ENCODE peak calls at places on chromosomes 4 and X, in eight cellular contexts. One of them, this sample, is unnamed.
A peak's percentile ranks its signal among the peaks of the same experiment; 100 is the strongest.

GRCh38 chrX:74218895-74219294 is 85.1 kb upstream of the ZCCHC13 start:
- DNase-seq in GM12864: no peak
- DNase-seq in A549: no peak
- DNase-seq in SK-N-SH: no peak
- DNase-seq in thoracic aorta: no peak
- DNase-seq in PC-3: no peak
- DNase-seq in fibroblast of the aortic adventitia: no peak
- DNase-seq in pancreas: no peak
- DNase-seq in this sample: no peak

GRCh38 chr4:168722391-168722790 is 225.5 kb downstream of the PALLD start:
- DNase-seq in PC-3: no peak
- DNase-seq in pancreas: no peak
- DNase-seq in SK-N-SH: no peak
- DNase-seq in A549: no peak
- DNase-seq in GM12864: no peak
- DNase-seq in thoracic aorta: no peak
- DNase-seq in fibroblast of the aortic adventitia: no peak
- DNase-seq in this sample: peak; percentile 45

GRCh38 chr4:67580577-67580976 is 22.1 kb downstream of the STAP1 start:
- DNase-seq in thoracic aorta: no peak
- DNase-seq in PC-3: no peak
- DNase-seq in GM12864: no peak
- DNase-seq in fibroblast of the aortic adventitia: no peak
- DNase-seq in A549: no peak
- DNase-seq in pancreas: no peak
- DNase-seq in SK-N-SH: no peak
- DNase-seq in this sample: no peak

GRCh38 chr4:58111818-58112217 is 1001.6 kb upstream of the IGFBP7 start:
- DNase-seq in fibroblast of the aortic adventitia: no peak
- DNase-seq in pancreas: no peak
- DNase-seq in SK-N-SH: no peak
- DNase-seq in PC-3: no peak
- DNase-seq in GM12864: no peak
- DNase-seq in A549: no peak
- DNase-seq in thoracic aorta: no peak
- DNase-seq in this sample: no peak

GRCh38 chr4:7964890-7965662 is 25.4 kb upstream of the AFAP1 start:
- DNase-seq in A549: no peak
- DNase-seq in GM12864: no peak
- DNase-seq in thoracic aorta: no peak
- DNase-seq in PC-3: peak; percentile 44
- DNase-seq in fibroblast of the aortic adventitia: peak; percentile 53
- DNase-seq in SK-N-SH: no peak
- DNase-seq in pancreas: no peak
- DNase-seq in this sample: peak; percentile 58

GRCh38 chr4:116215622-116216021 is 869.8 kb downstream of the TRAM1L1 start:
- DNase-seq in A549: no peak
- DNase-seq in thoracic aorta: no peak
- DNase-seq in fibroblast of the aortic adventitia: no peak
- DNase-seq in pancreas: no peak
- DNase-seq in SK-N-SH: no peak
- DNase-seq in GM12864: no peak
- DNase-seq in PC-3: no peak
- DNase-seq in this sample: no peak

GRCh38 chr4:38856524-38857337 is at the start of gene TLR6:
- DNase-seq in SK-N-SH: peak; percentile 51
- DNase-seq in pancreas: no peak
- DNase-seq in GM12864: peak; percentile 80
- DNase-seq in fibroblast of the aortic adventitia: peak; percentile 64
- DNase-seq in PC-3: peak; percentile 87
- DNase-seq in A549: no peak
- DNase-seq in thoracic aorta: no peak
- DNase-seq in this sample: peak; percentile 81

GRCh38 chrX:20829665-20830481 is 544.3 kb upstream of the CNKSR2 start:
- DNase-seq in pancreas: no peak
- DNase-seq in SK-N-SH: no peak
- DNase-seq in PC-3: peak; percentile 88
- DNase-seq in GM12864: no peak
- DNase-seq in fibroblast of the aortic adventitia: peak; percentile 34
- DNase-seq in A549: peak; percentile 46
- DNase-seq in thoracic aorta: no peak
- DNase-seq in this sample: peak; percentile 27

GRCh38 chr4:87073187-87073569 is 138.4 kb downstream of the AFF1 start:
- DNase-seq in A549: no peak
- DNase-seq in thoracic aorta: no peak
- DNase-seq in PC-3: no peak
- DNase-seq in fibroblast of the aortic adventitia: no peak
- DNase-seq in pancreas: no peak
- DNase-seq in GM12864: no peak
- DNase-seq in SK-N-SH: no peak
- DNase-seq in this sample: no peak

GRCh38 chr4:85776091-85776490 is 301.1 kb downstream of the ARHGAP24 start:
- DNase-seq in pancreas: no peak
- DNase-seq in GM12864: no peak
- DNase-seq in thoracic aorta: no peak
- DNase-seq in fibroblast of the aortic adventitia: no peak
- DNase-seq in A549: no peak
- DNase-seq in SK-N-SH: no peak
- DNase-seq in PC-3: peak; percentile 35
- DNase-seq in this sample: peak; percentile 76

GRCh38 chr4:173014113-173014558 is 154.5 kb upstream of the GALNT7 start:
- DNase-seq in fibroblast of the aortic adventitia: peak; percentile 65
- DNase-seq in PC-3: peak; percentile 57
- DNase-seq in thoracic aorta: no peak
- DNase-seq in GM12864: no peak
- DNase-seq in pancreas: no peak
- DNase-seq in SK-N-SH: peak; percentile 35
- DNase-seq in A549: peak; percentile 50
- DNase-seq in this sample: peak; percentile 82

GRCh38 chrX:3403748-3404147 is 57.3 kb upstream of the MXRA5 start:
- DNase-seq in thoracic aorta: no peak
- DNase-seq in A549: no peak
- DNase-seq in PC-3: no peak
- DNase-seq in fibroblast of the aortic adventitia: no peak
- DNase-seq in pancreas: no peak
- DNase-seq in SK-N-SH: no peak
- DNase-seq in GM12864: no peak
- DNase-seq in this sample: peak; percentile 1

GRCh38 chr4:91280551-91281290 is 1023.0 kb upstream of the GRID2 start:
- DNase-seq in thoracic aorta: no peak
- DNase-seq in pancreas: no peak
- DNase-seq in A549: no peak
- DNase-seq in PC-3: no peak
- DNase-seq in SK-N-SH: no peak
- DNase-seq in GM12864: no peak
- DNase-seq in fibroblast of the aortic adventitia: no peak
- DNase-seq in this sample: no peak

GRCh38 chr4:171203425-171203824 is 609.8 kb upstream of the GALNTL6 start:
- DNase-seq in GM12864: no peak
- DNase-seq in thoracic aorta: no peak
- DNase-seq in SK-N-SH: no peak
- DNase-seq in pancreas: no peak
- DNase-seq in A549: no peak
- DNase-seq in fibroblast of the aortic adventitia: no peak
- DNase-seq in PC-3: peak; percentile 47
- DNase-seq in this sample: peak; percentile 10

GRCh38 chr4:147768113-147768512 is 36.2 kb downstream of the ARHGAP10 start:
- DNase-seq in fibroblast of the aortic adventitia: peak; percentile 77
- DNase-seq in GM12864: no peak
- DNase-seq in pancreas: no peak
- DNase-seq in A549: peak; percentile 29
- DNase-seq in PC-3: peak; percentile 66
- DNase-seq in thoracic aorta: no peak
- DNase-seq in SK-N-SH: no peak
- DNase-seq in this sample: peak; percentile 94

GRCh38 chrX:154457491-154458115 is 478 bp upstream of the PLXNA3 start:
- DNase-seq in PC-3: peak; percentile 56
- DNase-seq in thoracic aorta: no peak
- DNase-seq in SK-N-SH: peak; percentile 78
- DNase-seq in pancreas: peak; percentile 82
- DNase-seq in fibroblast of the aortic adventitia: no peak
- DNase-seq in GM12864: no peak
- DNase-seq in A549: no peak
- DNase-seq in this sample: no peak

GRCh38 chr4:91684955-91685354 is 618.8 kb upstream of the GRID2 start:
- DNase-seq in SK-N-SH: no peak
- DNase-seq in thoracic aorta: no peak
- DNase-seq in GM12864: no peak
- DNase-seq in pancreas: no peak
- DNase-seq in A549: no peak
- DNase-seq in PC-3: no peak
- DNase-seq in fibroblast of the aortic adventitia: no peak
- DNase-seq in this sample: no peak

GRCh38 chrX:44183329-44183728 is 160.1 kb downstream of the EFHC2 start:
- DNase-seq in GM12864: no peak
- DNase-seq in A549: no peak
- DNase-seq in SK-N-SH: no peak
- DNase-seq in PC-3: peak; percentile 48
- DNase-seq in fibroblast of the aortic adventitia: no peak
- DNase-seq in thoracic aorta: no peak
- DNase-seq in pancreas: no peak
- DNase-seq in this sample: no peak
- TF ChIP-seq CTCF in GM12864: no peak
- TF ChIP-seq CTCF in A549: no peak
- TF ChIP-seq CTCF in SK-N-SH: no peak
- TF ChIP-seq CTCF in PC-3: peak; percentile 53
- TF ChIP-seq CTCF in fibroblast of the aortic adventitia: no peak
- TF ChIP-seq CTCF in thoracic aorta: no peak
- TF ChIP-seq CTCF in pancreas: no peak
- TF ChIP-seq CTCF in this sample: no peak

GRCh38 chrX:140503230-140503585 is 1.7 kb downstream of the SOX3 start:
- DNase-seq in pancreas: no peak
- DNase-seq in GM12864: no peak
- DNase-seq in PC-3: no peak
- DNase-seq in A549: no peak
- DNase-seq in thoracic aorta: no peak
- DNase-seq in fibroblast of the aortic adventitia: no peak
- DNase-seq in SK-N-SH: peak; percentile 10
- DNase-seq in this sample: no peak
- H3K4me3 ChIP-seq in pancreas: no peak overlapping the region
- H3K4me3 ChIP-seq in GM12864: no peak overlapping the region
- H3K4me3 ChIP-seq in PC-3: no peak overlapping the region
- H3K4me3 ChIP-seq in A549: peak overlapping the region; percentile 37
- H3K4me3 ChIP-seq in thoracic aorta: peak overlapping the region; percentile 62
- H3K4me3 ChIP-seq in fibroblast of the aortic adventitia: no peak overlapping the region
- H3K4me3 ChIP-seq in SK-N-SH: no peak overlapping the region
- H3K4me3 ChIP-seq in this sample: no peak overlapping the region

GRCh38 chrX:10329984-10330383 is 173.2 kb downstream of the CLCN4 start:
- DNase-seq in thoracic aorta: no peak
- DNase-seq in PC-3: no peak
- DNase-seq in GM12864: no peak
- DNase-seq in SK-N-SH: no peak
- DNase-seq in pancreas: peak; percentile 30
- DNase-seq in A549: no peak
- DNase-seq in fibroblast of the aortic adventitia: no peak
- DNase-seq in this sample: no peak

GRCh38 chrX:10326578-10326977 is 169.8 kb downstream of the CLCN4 start:
- DNase-seq in A549: peak; percentile 13
- DNase-seq in thoracic aorta: no peak
- DNase-seq in fibroblast of the aortic adventitia: peak; percentile 39
- DNase-seq in GM12864: no peak
- DNase-seq in SK-N-SH: peak; percentile 30
- DNase-seq in PC-3: peak; percentile 52
- DNase-seq in pancreas: no peak
- DNase-seq in this sample: peak; percentile 71

GRCh38 chrX:10327651-10328050 is 170.9 kb downstream of the CLCN4 start:
- DNase-seq in fibroblast of the aortic adventitia: no peak
- DNase-seq in SK-N-SH: no peak
- DNase-seq in thoracic aorta: no peak
- DNase-seq in A549: peak; percentile 24
- DNase-seq in PC-3: peak; percentile 48
- DNase-seq in pancreas: no peak
- DNase-seq in GM12864: no peak
- DNase-seq in this sample: no peak

DNA sequence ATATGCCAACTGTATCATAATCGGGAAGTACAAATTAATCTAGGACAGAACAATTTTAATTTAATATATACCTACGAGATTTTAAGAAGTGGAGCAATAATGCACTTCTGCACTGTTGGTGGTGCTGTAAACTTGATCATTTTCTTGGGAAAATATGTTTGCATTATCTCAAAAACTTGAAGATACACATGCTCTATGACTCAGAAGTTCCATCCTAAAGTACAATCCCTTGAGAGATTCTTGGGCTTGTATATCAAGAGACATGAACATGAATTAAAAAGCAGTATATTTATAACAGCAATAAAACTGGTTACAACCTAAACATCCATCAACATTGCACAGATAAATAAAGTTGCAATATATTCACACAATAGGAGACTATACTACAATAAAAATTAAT is 168.8 kb downstream of the CLCN4 start:
- DNase-seq in thoracic aorta: no peak
- DNase-seq in PC-3: no peak
- DNase-seq in pancreas: no peak
- DNase-seq in A549: no peak
- DNase-seq in fibroblast of the aortic adventitia: peak; percentile 59
- DNase-seq in GM12864: no peak
- DNase-seq in SK-N-SH: no peak
- DNase-seq in this sample: peak; percentile 77
- TF ChIP-seq CTCF in thoracic aorta: no peak
- TF ChIP-seq CTCF in PC-3: no peak
- TF ChIP-seq CTCF in pancreas: no peak
- TF ChIP-seq CTCF in A549: no peak
- TF ChIP-seq CTCF in fibroblast of the aortic adventitia: no peak
- TF ChIP-seq CTCF in GM12864: no peak
- TF ChIP-seq CTCF in SK-N-SH: no peak
- TF ChIP-seq CTCF in this sample: no peak

GRCh38 chr4:6221296-6221850 is 21.0 kb upstream of the JAKMIP1 start:
- DNase-seq in pancreas: no peak
- DNase-seq in SK-N-SH: no peak
- DNase-seq in A549: no peak
- DNase-seq in fibroblast of the aortic adventitia: no peak
- DNase-seq in GM12864: no peak
- DNase-seq in thoracic aorta: no peak
- DNase-seq in PC-3: no peak
- DNase-seq in this sample: no peak
- H3K4me3 ChIP-seq in pancreas: no peak overlapping the region
- H3K4me3 ChIP-seq in SK-N-SH: no peak overlapping the region
- H3K4me3 ChIP-seq in A549: no peak overlapping the region
- H3K4me3 ChIP-seq in fibroblast of the aortic adventitia: no peak overlapping the region
- H3K4me3 ChIP-seq in GM12864: no peak overlapping the region
- H3K4me3 ChIP-seq in thoracic aorta: peak overlapping the region; percentile 33
- H3K4me3 ChIP-seq in PC-3: no peak overlapping the region
- H3K4me3 ChIP-seq in this sample: no peak overlapping the region

DNA sequence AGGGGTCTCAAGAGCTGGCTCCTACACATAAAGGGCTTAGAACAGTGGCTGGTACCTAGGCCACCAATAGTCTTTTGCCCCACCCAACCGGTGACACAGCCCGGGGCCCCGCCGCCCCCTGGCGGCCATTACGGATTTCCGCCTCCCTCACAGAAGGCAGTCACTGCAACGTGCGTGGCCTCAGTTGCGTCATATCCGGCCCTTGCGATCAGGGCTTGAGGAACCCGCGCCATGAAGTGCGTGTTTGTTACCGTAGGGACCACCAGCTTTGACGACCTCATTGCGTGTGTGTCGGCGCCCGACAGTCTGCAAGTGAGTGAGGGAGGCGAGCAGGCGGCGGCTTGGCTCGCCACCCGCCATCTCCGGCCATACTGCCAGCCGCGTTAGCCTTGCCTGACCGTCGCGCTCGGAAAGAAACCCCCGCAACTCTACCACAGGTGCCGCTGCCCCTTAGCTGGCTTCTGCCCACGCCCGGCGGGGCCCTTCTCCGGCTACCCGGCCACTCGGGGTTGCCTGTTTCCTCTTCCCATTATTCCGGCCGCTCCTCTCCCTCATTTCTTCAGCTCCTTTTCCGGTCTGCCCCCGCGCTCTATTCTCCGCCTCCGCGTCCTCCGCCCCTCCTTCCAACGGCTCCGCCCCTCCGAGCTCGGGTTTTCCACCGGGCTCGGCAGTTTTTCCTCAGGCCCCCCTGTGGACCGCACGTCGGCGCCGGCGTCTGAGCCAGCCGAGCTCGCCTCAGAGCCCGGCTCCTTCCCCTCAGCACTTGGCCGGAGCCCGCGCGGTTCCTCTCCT is at the start of gene ALG13:
- DNase-seq in PC-3: peak; percentile 87
- DNase-seq in pancreas: peak; percentile 93
- DNase-seq in A549: peak; percentile 81
- DNase-seq in GM12864: peak; percentile 72
- DNase-seq in fibroblast of the aortic adventitia: peak; percentile 93
- DNase-seq in thoracic aorta: peak; percentile 52
- DNase-seq in SK-N-SH: peak; percentile 94
- DNase-seq in this sample: peak; percentile 92
- TF ChIP-seq CTCF in PC-3: peak; percentile 67
- TF ChIP-seq CTCF in pancreas: peak; percentile 57
- TF ChIP-seq CTCF in A549: peak; percentile 58
- TF ChIP-seq CTCF in GM12864: peak; percentile 65
- TF ChIP-seq CTCF in fibroblast of the aortic adventitia: peak; percentile 74
- TF ChIP-seq CTCF in thoracic aorta: peak; percentile 73
- TF ChIP-seq CTCF in SK-N-SH: peak; percentile 89
- TF ChIP-seq CTCF in this sample: peak; percentile 75

This sample was measured in choroid plexus epithelial cell.